ENCODE peak calls at places on chromosomes 3 and 15, in six cellular contexts. A is HCT116, L is GM12878, K is K562, O is SK-N-SH, D is Panc1. N is an unnamed sample.

GRCh38 chr3:39189648-39190269 is 2.6 kb downstream of the XIRP1 start:
- DNase-seq in D (no peak), O (peak; percentile 79), L (peak; percentile 35), K (peak; percentile 79), A (peak; percentile 53), N (peak; percentile 52)

GRCh38 chr3:198079771-198080520 is 119.9 kb downstream of the LMLN start:
- DNase-seq in O (no peak), D (no peak), L (no peak), K (peak; percentile 18), A (peak; percentile 50), N (no peak)

GRCh38 chr3:47443611-47443995 is 32.1 kb downstream of the SCAP start:
- DNase-seq in A (no peak), K (no peak), D (peak; percentile 36), O (no peak), L (no peak), N (peak; percentile 87)

GRCh38 chr3:136960838-136961836 is 3.4 kb downstream of the IL20RB start:
- DNase-seq in K (no peak), A (peak; percentile 44), D (no peak), L (no peak), O (no peak), N (no peak)

GRCh38 chr3:116139607-116140006 is 305.7 kb downstream of the LSAMP start:
- DNase-seq in D (no peak), L (no peak), K (no peak), O (no peak), A (no peak), N (no peak)

GRCh38 chr15:78088773-78089080 is 3.6 kb upstream of the SH2D7 start:
- DNase-seq in L (no peak), O (no peak), D (no peak), K (no peak), A (no peak), N (peak; percentile 61)

GRCh38 chr3:139557041-139557440 is 17.5 kb upstream of the RBP1 start:
- DNase-seq in O (no peak), L (no peak), D (no peak), K (no peak), A (no peak), N (no peak)

GRCh38 chr3:98657429-98657828 is 64.0 kb upstream of the CPOX start:
- DNase-seq in K (peak; percentile 3), O (peak; percentile 33), L (no peak), D (no peak), A (peak; percentile 15), N (no peak)

GRCh38 chr3:39849992-39850706 is 40.7 kb downstream of the MYRIP start:
- DNase-seq in O (no peak), A (no peak), D (no peak), K (no peak), L (no peak), N (no peak)

GRCh38 chr3:157786216-157786615 is 283.0 kb upstream of the VEPH1 start:
- DNase-seq in K (no peak), D (peak; percentile 46), L (no peak), A (no peak), O (no peak), N (no peak)

GRCh38 chr3:56862352-56863062 is 60.8 kb upstream of the ARHGEF3 start:
- DNase-seq in D (no peak), A (no peak), K (no peak), L (no peak), O (no peak), N (peak; percentile 88)

GRCh38 chr15:62430552-62430951 is 265.5 kb upstream of the C2CD4B start:
- DNase-seq in O (no peak), L (no peak), D (no peak), A (no peak), K (no peak), N (no peak)

GRCh38 chr3:69058180-69058946 is 6.2 kb upstream of the TMF1 start:
- DNase-seq in A (no peak), L (no peak), D (no peak), O (no peak), K (no peak), N (no peak)

GRCh38 chr3:106755336-106755735 is 621.9 kb upstream of the CCDC54 start:
- DNase-seq in O (no peak), D (no peak), A (no peak), K (no peak), L (no peak), N (no peak)

GRCh38 chr3:126521122-126521891 is 2.6 kb upstream of the CHST13 start:
- DNase-seq in L (no peak), A (no peak), D (no peak), O (no peak), K (no peak), N (no peak)

GRCh38 chr15:92880796-92881569 is 19.1 kb upstream of the CHD2 start:
- DNase-seq in K (no peak), A (no peak), D (no peak), L (no peak), O (no peak), N (no peak)
- TF ChIP-seq REST in K (no peak), A (no peak), D (no peak), L (no peak), O (no peak), N (no peak)

GRCh38 chr15:90955911-90956310 is 1.2 kb downstream of the RCCD1 start:
- DNase-seq in D (no peak), O (no peak), L (no peak), A (no peak), K (no peak), N (peak; percentile 35)
- TF ChIP-seq SIN3A in D (no peak), O (no peak), L (no peak), A (no peak), K (no peak), N (no peak)

GRCh38 chr3:159724627-159725026 is 264.0 kb upstream of the IL12A start:
- DNase-seq in O (no peak), D (no peak), K (no peak), L (no peak), A (no peak), N (no peak)
- TF ChIP-seq REST in O (no peak), D (no peak), K (no peak), L (no peak), A (no peak), N (no peak)

GRCh38 chr3:142029791-142030190 is 119.6 kb downstream of the TFDP2 start:
- DNase-seq in A (no peak), K (no peak), D (no peak), L (no peak), O (no peak), N (no peak)
- TF ChIP-seq SIN3A in A (no peak), K (no peak), D (no peak), L (no peak), O (no peak), N (no peak)

DNA sequence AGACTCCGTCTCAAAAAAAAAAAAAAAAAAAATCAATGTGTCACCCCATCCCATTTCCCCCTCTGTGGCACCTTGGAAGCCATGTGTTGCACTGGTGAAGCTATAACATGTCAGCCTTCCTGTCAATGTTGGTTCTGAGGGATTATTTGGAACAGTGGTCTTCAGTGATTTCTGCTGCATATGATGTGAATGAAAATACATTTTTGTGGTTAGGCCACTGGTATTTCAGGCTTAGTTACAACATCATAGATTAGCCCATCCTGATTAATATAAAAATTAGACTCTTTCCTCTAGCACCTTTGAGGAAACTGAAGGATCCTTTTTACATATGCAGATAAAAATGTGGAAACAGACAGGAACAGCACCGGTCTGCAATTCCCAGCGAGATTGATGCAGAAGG is 94.6 kb downstream of the RFX7 start:
- DNase-seq in D (no peak), K (no peak), O (no peak), L (no peak), A (no peak), N (no peak)
- TF ChIP-seq REST in D (no peak), K (no peak), O (no peak), L (no peak), A (no peak), N (no peak)

DNA sequence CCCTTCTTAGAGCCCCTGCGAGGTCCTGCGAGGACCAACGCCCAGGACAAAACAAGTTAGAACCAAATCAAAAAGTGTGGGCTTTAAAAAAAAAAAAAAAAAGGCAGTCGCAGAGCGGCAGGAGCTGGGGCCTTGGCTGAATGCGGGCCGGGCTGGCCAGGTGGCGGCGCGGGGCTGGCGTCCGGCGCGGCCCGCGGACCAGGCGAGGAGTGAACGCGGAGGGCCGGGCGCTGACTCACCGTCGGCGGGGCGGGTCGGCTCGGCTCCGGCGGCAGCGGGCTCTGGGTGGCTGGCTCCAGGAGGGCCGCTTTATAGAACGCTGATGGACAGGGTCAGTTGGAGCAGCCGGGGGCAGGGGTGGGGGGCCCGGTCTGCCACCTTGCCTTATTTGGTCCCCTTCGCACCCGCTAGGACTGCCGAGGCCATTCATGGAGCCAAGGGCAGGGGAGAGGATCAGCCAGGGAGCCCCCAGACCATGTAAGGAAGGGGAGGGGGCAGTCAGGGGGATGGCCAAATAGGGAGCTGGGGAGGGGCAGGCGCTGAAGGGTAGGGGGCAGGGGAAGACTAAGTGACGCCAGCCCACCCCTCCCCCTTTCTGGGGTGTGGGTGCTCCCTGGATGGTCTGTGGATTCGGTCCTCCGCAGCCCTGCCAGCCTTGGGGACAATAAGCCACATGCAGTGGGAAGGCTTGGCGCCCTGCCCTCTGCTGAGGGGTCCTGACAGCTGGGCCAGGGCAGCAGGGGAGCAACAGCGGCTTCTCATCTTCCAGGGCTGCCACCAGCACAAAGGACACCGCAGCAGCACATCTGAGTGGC is at the start of gene ACTC1:
- DNase-seq in A (no peak), D (no peak), L (no peak), O (no peak), K (peak; percentile 56), N (no peak)
- TF ChIP-seq SIN3A in A (no peak), D (no peak), L (no peak), O (no peak), K (no peak), N (no peak)

DNA sequence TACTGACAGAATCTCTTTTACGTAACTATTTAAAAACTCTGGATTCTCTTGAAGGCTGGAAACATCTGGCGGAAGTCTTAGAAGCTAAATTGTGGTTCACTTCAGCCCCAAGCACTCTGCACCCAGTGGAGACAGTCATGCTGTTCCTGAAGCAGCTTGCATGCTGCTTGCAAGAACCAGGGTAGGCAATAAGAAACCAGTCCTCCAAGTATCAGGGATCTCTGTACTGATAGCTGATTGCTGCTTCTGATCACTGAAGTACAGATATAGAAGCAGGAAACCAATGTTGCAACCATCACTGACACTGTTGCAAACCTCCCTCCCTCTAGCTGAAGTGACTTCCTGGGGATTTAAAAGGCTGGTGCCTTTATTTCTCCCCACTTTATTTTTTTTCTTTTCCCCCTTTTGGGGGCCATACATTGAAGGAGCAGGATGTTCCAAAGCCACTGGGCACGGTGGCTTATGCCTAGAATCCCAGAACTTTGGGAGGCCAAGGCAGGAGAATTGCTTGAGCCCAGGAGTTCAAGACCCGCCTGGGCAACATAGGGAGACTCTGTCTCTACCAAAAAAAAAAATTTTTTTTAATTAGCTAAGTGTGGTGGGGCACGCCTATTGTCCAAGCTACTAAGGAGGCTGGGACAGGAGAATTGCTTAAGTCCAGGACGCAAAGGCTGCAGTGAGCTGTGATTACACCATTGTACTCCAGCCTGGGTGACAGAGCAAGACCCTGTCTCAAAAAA is 15.3 kb downstream of the SPCS1 start:
- DNase-seq in K (no peak), D (no peak), L (no peak), A (no peak), O (no peak), N (no peak)
- TF ChIP-seq REST in K (no peak), D (no peak), L (no peak), A (no peak), O (no peak), N (no peak)

DNA sequence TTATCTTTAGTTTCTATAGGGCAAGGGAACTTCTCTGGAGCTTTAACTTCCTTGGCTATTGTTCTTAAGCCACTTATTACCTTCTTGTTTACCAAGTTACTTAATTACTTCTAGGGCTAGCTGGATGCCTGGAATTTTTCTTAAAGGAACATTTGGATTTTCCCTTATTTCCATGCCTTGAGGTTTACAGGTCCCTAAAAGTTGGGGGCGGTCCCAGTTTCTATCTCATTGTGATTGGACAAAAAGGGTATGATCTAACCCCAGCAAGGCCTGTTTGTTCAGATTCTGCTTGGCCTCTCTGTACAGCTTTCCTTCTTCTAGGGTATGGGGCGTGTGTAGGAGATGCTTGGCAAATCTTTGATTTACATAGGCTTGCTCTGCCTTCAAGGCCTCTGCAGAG is 17.4 kb downstream of the PDHB start:
- DNase-seq in O (no peak), L (no peak), A (no peak), D (no peak), K (no peak), N (no peak)
- TF ChIP-seq SIN3A in O (no peak), L (no peak), A (no peak), D (no peak), K (no peak), N (no peak)